ENCODE peak calls at places on chromosomes 3 and 15, in ten cellular contexts. R is aorta, A is cardiac fibroblast, S is brain microvascular endothelial cell, G is IMR-90, O is dorsolateral prefrontal cortex, X is psoas muscle, W is tibial artery, K is retinal pigment epithelial cell, T is GM23248. V is an unnamed sample.

GRCh38 chr15:57167821-57168395 is 208.4 kb upstream of the CGNL1 start:
- DNase-seq in R (no peak), A (no peak), S (no peak), G (no peak), O (no peak), X (no peak), W (no peak), K (no peak), T (no peak), V (no peak)

GRCh38 chr3:192133271-192133670 is 594.1 kb downstream of the FGF12 start:
- DNase-seq in R (no peak), A (peak; percentile 19), S (no peak), G (no peak), O (no peak), X (no peak), W (no peak), K (no peak), T (peak; percentile 1), V (no peak)

GRCh38 chr3:178537123-178537754 is 1.0 kb downstream of the KCNMB2 start:
- DNase-seq in R (no peak), A (no peak), S (no peak), G (no peak), O (no peak), X (no peak), W (no peak), K (no peak), T (no peak), V (no peak)

GRCh38 chr15:35271371-35272043 is 186.4 kb upstream of the NANOGP8 start:
- DNase-seq in R (no peak), A (peak; percentile 55), S (peak; percentile 15), G (peak; percentile 68), O (no peak), X (no peak), W (no peak), K (no peak), T (peak; percentile 49), V (no peak)

GRCh38 chr15:92385096-92385495 is 8.6 kb upstream of the ST8SIA2 start:
- DNase-seq in R (no peak), A (no peak), S (peak; percentile 55), G (peak; percentile 1), O (no peak), X (no peak), W (no peak), K (no peak), T (peak; percentile 86), V (no peak)

GRCh38 chr3:197801801-197802504 is 10.9 kb downstream of the LRCH3 start:
- DNase-seq in R (no peak), A (peak; percentile 57), S (no peak), G (peak; percentile 51), O (no peak), X (no peak), W (no peak), K (no peak), T (peak; percentile 73), V (no peak)

GRCh38 chr15:67343206-67343605 is 88.6 kb downstream of the IQCH start:
- DNase-seq in R (no peak), A (no peak), S (no peak), G (no peak), O (no peak), X (no peak), W (no peak), K (no peak), T (no peak), V (no peak)

GRCh38 chr3:152688313-152688712 is 146.6 kb upstream of the P2RY1 start:
- DNase-seq in R (no peak), A (no peak), S (no peak), G (no peak), O (no peak), X (no peak), W (no peak), K (peak; percentile 27), T (peak; percentile 42), V (no peak)

GRCh38 chr3:125302932-125303331 is 72.2 kb downstream of the ZNF148 start:
- DNase-seq in R (no peak), A (no peak), S (no peak), G (peak; percentile 60), O (no peak), X (no peak), W (no peak), K (no peak), T (no peak), V (no peak)

GRCh38 chr3:125310623-125311076 is 64.5 kb downstream of the ZNF148 start:
- DNase-seq in R (no peak), A (no peak), S (no peak), G (no peak), O (no peak), X (no peak), W (no peak), K (no peak), T (no peak), V (no peak)

GRCh38 chr3:125306620-125307019 is 68.5 kb downstream of the ZNF148 start:
- DNase-seq in R (no peak), A (no peak), S (no peak), G (no peak), O (no peak), X (no peak), W (no peak), K (no peak), T (no peak), V (no peak)
- H3K4me3 ChIP-seq in R (no peak overlapping the region), A (no peak overlapping the region), S (no peak overlapping the region), G (no peak overlapping the region), O (no peak overlapping the region), X (no peak overlapping the region), W (no peak overlapping the region), K (no peak overlapping the region), T (no peak overlapping the region), V (no peak overlapping the region)

GRCh38 chr3:131025500-131025899 is 1.1 kb downstream of the ASTE1 start:
- DNase-seq in R (no peak), A (no peak), S (no peak), G (no peak), O (no peak), X (no peak), W (no peak), K (no peak), T (no peak), V (no peak)

GRCh38 chr3:131018970-131019369 is 7.7 kb downstream of the ASTE1 start:
- DNase-seq in R (no peak), A (no peak), S (no peak), G (no peak), O (no peak), X (no peak), W (no peak), K (no peak), T (no peak), V (no peak)

DNA sequence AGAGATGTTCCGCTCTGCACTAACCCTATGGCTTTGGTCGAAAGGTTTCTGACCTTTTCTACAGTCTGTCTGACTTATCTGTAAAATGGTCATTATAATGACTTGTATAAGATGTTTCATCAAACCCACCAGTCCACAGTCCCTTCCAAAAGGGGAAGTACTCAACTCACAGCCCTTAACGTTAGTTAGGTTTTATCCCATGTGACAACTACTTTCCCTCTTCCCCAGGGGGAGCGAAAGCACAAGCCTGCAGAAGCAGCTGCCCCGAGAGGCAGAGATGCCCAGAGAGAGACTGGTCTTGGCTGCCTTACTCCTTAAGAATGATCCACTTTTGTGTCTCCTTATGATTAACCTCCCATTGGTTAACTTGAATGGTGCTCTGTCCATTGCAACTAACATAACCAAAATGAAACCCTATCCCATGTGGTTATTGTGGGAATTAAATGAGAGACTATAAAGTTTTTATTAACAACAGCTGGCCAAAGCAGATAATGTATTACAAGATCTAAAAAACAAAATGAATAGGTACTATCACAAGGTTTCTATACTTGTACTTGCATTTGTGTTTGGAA is 6.4 kb downstream of the ASTE1 start:
- DNase-seq in R (no peak), A (no peak), S (no peak), G (no peak), O (no peak), X (no peak), W (no peak), K (no peak), T (no peak), V (no peak)
- H3K4me3 ChIP-seq in R (no peak overlapping the region), A (no peak overlapping the region), S (no peak overlapping the region), G (no peak overlapping the region), O (no peak overlapping the region), X (no peak overlapping the region), W (no peak overlapping the region), K (no peak overlapping the region), T (no peak overlapping the region), V (no peak overlapping the region)

GRCh38 chr3:134309987-134310700 is 59.5 kb upstream of the RYK start:
- DNase-seq in R (no peak), A (no peak), S (no peak), G (no peak), O (no peak), X (no peak), W (no peak), K (no peak), T (no peak), V (peak; percentile 74)

GRCh38 chr3:134306334-134306733 is 55.7 kb upstream of the RYK start:
- DNase-seq in R (no peak), A (no peak), S (no peak), G (no peak), O (no peak), X (no peak), W (no peak), K (no peak), T (no peak), V (no peak)

GRCh38 chr3:134311265-134311664 is 60.6 kb upstream of the RYK start:
- DNase-seq in R (no peak), A (peak; percentile 73), S (no peak), G (peak; percentile 77), O (no peak), X (no peak), W (no peak), K (no peak), T (peak; percentile 94), V (no peak)

GRCh38 chr3:134307425-134307824 is 56.8 kb upstream of the RYK start:
- DNase-seq in R (no peak), A (no peak), S (no peak), G (no peak), O (no peak), X (no peak), W (no peak), K (no peak), T (no peak), V (no peak)

DNA sequence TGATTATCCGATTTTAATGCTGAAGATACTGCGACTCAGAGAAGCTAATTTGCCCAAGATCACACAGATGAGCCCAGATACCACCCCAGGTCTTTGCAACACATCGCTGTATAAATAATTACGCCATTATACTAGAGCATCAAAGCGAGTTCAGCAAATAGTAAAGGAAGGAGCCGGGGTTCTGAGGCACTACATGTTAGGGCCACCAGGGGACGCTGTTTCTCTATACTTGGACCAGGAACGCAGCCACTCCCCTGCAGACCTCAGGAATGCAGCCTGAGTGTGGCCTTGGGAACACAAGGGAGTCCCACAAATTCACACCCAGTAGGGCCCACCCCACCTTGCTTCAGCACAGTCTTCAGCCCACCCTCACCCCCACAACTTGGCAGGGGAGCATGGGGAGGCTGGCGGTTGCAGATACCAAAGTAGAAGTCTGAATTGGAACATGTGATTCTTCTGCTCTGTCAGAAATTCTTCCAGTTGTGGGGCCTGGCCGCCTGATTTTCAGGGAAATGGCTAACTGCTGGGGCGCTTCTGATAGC is 57.8 kb upstream of the RYK start:
- DNase-seq in R (peak; percentile 87), A (peak; percentile 88), S (peak; percentile 84), G (peak; percentile 76), O (peak; percentile 90), X (peak; percentile 85), W (peak; percentile 91), K (peak; percentile 79), T (peak; percentile 85), V (peak; percentile 87)
- H3K4me3 ChIP-seq in R (no peak overlapping the region), A (no peak overlapping the region), S (peak overlapping the region; percentile 26), G (peak overlapping the region; percentile 5), O (peak overlapping the region; percentile 30), X (peak overlapping the region; percentile 29), W (peak overlapping the region; percentile 18), K (no peak overlapping the region), T (peak overlapping the region; percentile 66), V (no peak overlapping the region)

DNA sequence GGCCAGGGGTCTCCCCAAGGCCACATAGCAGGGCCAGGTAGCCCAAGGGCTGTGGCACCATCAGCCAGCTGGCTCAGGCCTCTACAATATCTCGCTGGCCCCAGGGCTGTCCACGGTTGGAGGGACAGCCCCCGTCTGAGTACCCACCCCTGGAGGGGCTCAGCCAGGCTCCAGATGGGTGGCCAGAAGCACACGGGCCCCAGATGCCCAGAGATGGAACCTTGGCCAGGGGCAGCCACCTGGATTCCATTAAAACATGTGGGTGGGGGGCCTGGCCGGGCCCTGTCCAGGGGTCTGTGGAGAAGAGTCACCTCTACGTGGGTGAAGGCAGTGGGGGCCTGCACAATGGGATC is 8.4 kb downstream of the CSPG4 start:
- DNase-seq in R (no peak), A (no peak), S (no peak), G (no peak), O (no peak), X (no peak), W (no peak), K (no peak), T (no peak), V (no peak)
- H3K4me3 ChIP-seq in R (no peak overlapping the region), A (no peak overlapping the region), S (no peak overlapping the region), G (no peak overlapping the region), O (no peak overlapping the region), X (no peak overlapping the region), W (peak overlapping the region; percentile 29), K (no peak overlapping the region), T (no peak overlapping the region), V (no peak overlapping the region)